ENCODE peak calls at places on chromosomes 6 and 20, in seven cellular contexts. One of them, this sample, is unnamed.

GRCh38 chr6:92408350-92408749 is 1011.0 kb downstream of the EPHA7 start:
- DNase-seq in neuronal stem cell: no peak
- DNase-seq in AG04450: no peak
- DNase-seq in CD8-positive, alpha-beta T cell: no peak
- DNase-seq in heart right ventricle: no peak
- DNase-seq in heart left ventricle: no peak
- DNase-seq in CD8-positive, alpha-beta memory T cell: no peak
- DNase-seq in this sample: no peak

GRCh38 chr6:110440026-110440425 is 24.7 kb upstream of the DDO start:
- DNase-seq in neuronal stem cell: no peak
- DNase-seq in AG04450: no peak
- DNase-seq in CD8-positive, alpha-beta T cell: no peak
- DNase-seq in heart right ventricle: no peak
- DNase-seq in heart left ventricle: no peak
- DNase-seq in CD8-positive, alpha-beta memory T cell: no peak
- DNase-seq in this sample: no peak

GRCh38 chr6:34564181-34564580 is 8.1 kb upstream of the SPDEF start:
- DNase-seq in neuronal stem cell: no peak
- DNase-seq in AG04450: no peak
- DNase-seq in CD8-positive, alpha-beta T cell: no peak
- DNase-seq in heart right ventricle: no peak
- DNase-seq in heart left ventricle: no peak
- DNase-seq in CD8-positive, alpha-beta memory T cell: no peak
- DNase-seq in this sample: no peak

GRCh38 chr6:10720229-10720959 is 2.5 kb upstream of the TMEM14C start:
- DNase-seq in neuronal stem cell: no peak
- DNase-seq in AG04450: no peak
- DNase-seq in CD8-positive, alpha-beta T cell: peak; percentile 48
- DNase-seq in heart right ventricle: peak; percentile 33
- DNase-seq in heart left ventricle: peak; percentile 86
- DNase-seq in CD8-positive, alpha-beta memory T cell: peak; percentile 74
- DNase-seq in this sample: peak; percentile 60

GRCh38 chr6:64289946-64290345 is 654.3 kb downstream of the PHF3 start:
- DNase-seq in neuronal stem cell: no peak
- DNase-seq in AG04450: no peak
- DNase-seq in CD8-positive, alpha-beta T cell: no peak
- DNase-seq in heart right ventricle: no peak
- DNase-seq in heart left ventricle: no peak
- DNase-seq in CD8-positive, alpha-beta memory T cell: no peak
- DNase-seq in this sample: no peak

GRCh38 chr6:80638222-80639055 is 532.0 kb downstream of the BCKDHB start:
- DNase-seq in neuronal stem cell: no peak
- DNase-seq in AG04450: peak; percentile 71
- DNase-seq in CD8-positive, alpha-beta T cell: no peak
- DNase-seq in heart right ventricle: peak; percentile 14
- DNase-seq in heart left ventricle: no peak
- DNase-seq in CD8-positive, alpha-beta memory T cell: no peak
- DNase-seq in this sample: peak; percentile 60

GRCh38 chr20:11047559-11047958 is 373.8 kb upstream of the JAG1 start:
- DNase-seq in neuronal stem cell: no peak
- DNase-seq in AG04450: no peak
- DNase-seq in CD8-positive, alpha-beta T cell: no peak
- DNase-seq in heart right ventricle: no peak
- DNase-seq in heart left ventricle: no peak
- DNase-seq in CD8-positive, alpha-beta memory T cell: no peak
- DNase-seq in this sample: no peak

GRCh38 chr6:28587011-28587745 is 61.5 kb downstream of the GPX5 start:
- DNase-seq in neuronal stem cell: no peak
- DNase-seq in AG04450: no peak
- DNase-seq in CD8-positive, alpha-beta T cell: peak; percentile 47
- DNase-seq in heart right ventricle: peak; percentile 19
- DNase-seq in heart left ventricle: peak; percentile 55
- DNase-seq in CD8-positive, alpha-beta memory T cell: peak; percentile 63
- DNase-seq in this sample: peak; percentile 80

GRCh38 chr6:39170860-39171259 is 55.9 kb upstream of the SAYSD1 start:
- DNase-seq in neuronal stem cell: no peak
- DNase-seq in AG04450: no peak
- DNase-seq in CD8-positive, alpha-beta T cell: no peak
- DNase-seq in heart right ventricle: no peak
- DNase-seq in heart left ventricle: no peak
- DNase-seq in CD8-positive, alpha-beta memory T cell: no peak
- DNase-seq in this sample: no peak

GRCh38 chr6:116847234-116847633 is 18.4 kb upstream of the GPRC6A start:
- DNase-seq in neuronal stem cell: no peak
- DNase-seq in AG04450: no peak
- DNase-seq in CD8-positive, alpha-beta T cell: no peak
- DNase-seq in heart right ventricle: no peak
- DNase-seq in heart left ventricle: no peak
- DNase-seq in CD8-positive, alpha-beta memory T cell: no peak
- DNase-seq in this sample: no peak

GRCh38 chr6:136669299-136669699 is 119.1 kb upstream of the MAP7 start:
- DNase-seq in neuronal stem cell: no peak
- DNase-seq in AG04450: peak; percentile 73
- DNase-seq in CD8-positive, alpha-beta T cell: no peak
- DNase-seq in heart right ventricle: no peak
- DNase-seq in heart left ventricle: no peak
- DNase-seq in CD8-positive, alpha-beta memory T cell: no peak
- DNase-seq in this sample: no peak

GRCh38 chr20:20303320-20303719 is 64.6 kb upstream of the INSM1 start:
- DNase-seq in neuronal stem cell: no peak
- DNase-seq in AG04450: no peak
- DNase-seq in CD8-positive, alpha-beta T cell: no peak
- DNase-seq in heart right ventricle: no peak
- DNase-seq in heart left ventricle: no peak
- DNase-seq in CD8-positive, alpha-beta memory T cell: no peak
- DNase-seq in this sample: no peak

GRCh38 chr6:31557443-31558317 is 10.3 kb downstream of the NFKBIL1 start:
- DNase-seq in neuronal stem cell: no peak
- DNase-seq in AG04450: no peak
- DNase-seq in CD8-positive, alpha-beta T cell: no peak
- DNase-seq in heart right ventricle: no peak
- DNase-seq in heart left ventricle: no peak
- DNase-seq in CD8-positive, alpha-beta memory T cell: no peak
- DNase-seq in this sample: no peak

GRCh38 chr20:37538003-37538402 is 10.3 kb upstream of the BLCAP start:
- DNase-seq in neuronal stem cell: no peak
- DNase-seq in AG04450: no peak
- DNase-seq in CD8-positive, alpha-beta T cell: no peak
- DNase-seq in heart right ventricle: no peak
- DNase-seq in heart left ventricle: no peak
- DNase-seq in CD8-positive, alpha-beta memory T cell: no peak
- DNase-seq in this sample: no peak

GRCh38 chr20:58308680-58309527 is 611 bp upstream of the RAB22A start:
- DNase-seq in neuronal stem cell: peak; percentile 69
- DNase-seq in AG04450: peak; percentile 11
- DNase-seq in CD8-positive, alpha-beta T cell: peak; percentile 7
- DNase-seq in heart right ventricle: peak; percentile 55
- DNase-seq in heart left ventricle: peak; percentile 90
- DNase-seq in CD8-positive, alpha-beta memory T cell: peak; percentile 76
- DNase-seq in this sample: peak; percentile 63

DNA sequence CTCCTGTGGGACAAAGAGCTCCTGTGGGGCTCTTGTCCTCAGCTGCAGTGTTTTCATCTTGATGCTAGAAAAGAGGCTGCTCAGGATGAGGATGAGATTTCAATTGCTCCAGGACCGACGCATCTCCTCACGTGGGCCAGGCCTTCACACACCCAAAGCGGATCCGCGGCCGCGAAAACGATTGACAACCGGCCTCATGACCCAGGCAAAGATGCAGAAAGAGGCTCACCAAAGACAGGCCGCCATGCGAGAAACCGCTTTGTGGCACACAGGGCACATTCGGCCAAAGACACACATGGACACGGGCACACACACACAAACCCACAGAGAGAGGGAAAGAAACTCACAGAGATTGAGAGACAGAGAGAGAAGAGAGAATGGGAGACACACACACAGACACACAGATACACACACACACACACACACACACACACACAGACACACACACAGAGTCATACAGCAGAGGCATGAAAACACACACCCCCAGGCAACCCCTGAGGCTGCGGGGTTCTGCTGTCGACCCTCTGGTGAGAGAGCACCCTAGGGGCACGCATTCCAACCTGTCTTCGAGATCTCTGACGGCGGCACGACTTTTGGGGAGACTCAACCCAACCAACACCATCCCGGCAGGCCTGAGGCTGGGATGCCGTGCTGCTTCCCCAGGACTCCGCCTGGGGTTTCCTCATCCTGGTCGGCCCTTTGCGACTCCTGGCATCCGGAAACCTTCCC is 168.5 kb upstream of the ZNF337 start:
- DNase-seq in neuronal stem cell: no peak
- DNase-seq in AG04450: no peak
- DNase-seq in CD8-positive, alpha-beta T cell: no peak
- DNase-seq in heart right ventricle: no peak
- DNase-seq in heart left ventricle: peak; percentile 55
- DNase-seq in CD8-positive, alpha-beta memory T cell: no peak
- DNase-seq in this sample: no peak
- H3K4me3 ChIP-seq in neuronal stem cell: no peak overlapping the region
- H3K4me3 ChIP-seq in AG04450: peak overlapping the region; percentile 22
- H3K4me3 ChIP-seq in CD8-positive, alpha-beta T cell: no peak overlapping the region
- H3K4me3 ChIP-seq in heart right ventricle: peak overlapping the region; percentile 43
- H3K4me3 ChIP-seq in heart left ventricle: peak overlapping the region; percentile 61
- H3K4me3 ChIP-seq in CD8-positive, alpha-beta memory T cell: peak overlapping the region; percentile 34
- H3K4me3 ChIP-seq in this sample: no peak overlapping the region

GRCh38 chr6:27275025-27275956 is 27.8 kb downstream of the PRSS16 start:
- DNase-seq in neuronal stem cell: no peak
- DNase-seq in AG04450: no peak
- DNase-seq in CD8-positive, alpha-beta T cell: no peak
- DNase-seq in heart right ventricle: no peak
- DNase-seq in heart left ventricle: no peak
- DNase-seq in CD8-positive, alpha-beta memory T cell: no peak
- DNase-seq in this sample: no peak
- H3K4me3 ChIP-seq in neuronal stem cell: no peak overlapping the region
- H3K4me3 ChIP-seq in AG04450: no peak overlapping the region
- H3K4me3 ChIP-seq in CD8-positive, alpha-beta T cell: no peak overlapping the region
- H3K4me3 ChIP-seq in heart right ventricle: no peak overlapping the region
- H3K4me3 ChIP-seq in heart left ventricle: no peak overlapping the region
- H3K4me3 ChIP-seq in CD8-positive, alpha-beta memory T cell: no peak overlapping the region
- H3K4me3 ChIP-seq in this sample: no peak overlapping the region

GRCh38 chr6:72640622-72640930 is 18.7 kb downstream of the KCNQ5 start:
- DNase-seq in neuronal stem cell: no peak
- DNase-seq in AG04450: no peak
- DNase-seq in CD8-positive, alpha-beta T cell: no peak
- DNase-seq in heart right ventricle: no peak
- DNase-seq in heart left ventricle: no peak
- DNase-seq in CD8-positive, alpha-beta memory T cell: no peak
- DNase-seq in this sample: no peak

GRCh38 chr6:72643214-72643613 is 21.4 kb downstream of the KCNQ5 start:
- DNase-seq in neuronal stem cell: no peak
- DNase-seq in AG04450: no peak
- DNase-seq in CD8-positive, alpha-beta T cell: no peak
- DNase-seq in heart right ventricle: no peak
- DNase-seq in heart left ventricle: no peak
- DNase-seq in CD8-positive, alpha-beta memory T cell: no peak
- DNase-seq in this sample: no peak

GRCh38 chr6:72642435-72642834 is 20.6 kb downstream of the KCNQ5 start:
- DNase-seq in neuronal stem cell: no peak
- DNase-seq in AG04450: no peak
- DNase-seq in CD8-positive, alpha-beta T cell: no peak
- DNase-seq in heart right ventricle: no peak
- DNase-seq in heart left ventricle: no peak
- DNase-seq in CD8-positive, alpha-beta memory T cell: no peak
- DNase-seq in this sample: no peak

GRCh38 chr6:72636786-72637185 is 14.9 kb downstream of the KCNQ5 start:
- DNase-seq in neuronal stem cell: no peak
- DNase-seq in AG04450: no peak
- DNase-seq in CD8-positive, alpha-beta T cell: no peak
- DNase-seq in heart right ventricle: no peak
- DNase-seq in heart left ventricle: no peak
- DNase-seq in CD8-positive, alpha-beta memory T cell: no peak
- DNase-seq in this sample: no peak

GRCh38 chr6:72639920-72640621 is 18.2 kb downstream of the KCNQ5 start:
- DNase-seq in neuronal stem cell: no peak
- DNase-seq in AG04450: no peak
- DNase-seq in CD8-positive, alpha-beta T cell: no peak
- DNase-seq in heart right ventricle: no peak
- DNase-seq in heart left ventricle: no peak
- DNase-seq in CD8-positive, alpha-beta memory T cell: no peak
- DNase-seq in this sample: no peak
- H3K4me3 ChIP-seq in neuronal stem cell: no peak overlapping the region
- H3K4me3 ChIP-seq in AG04450: no peak overlapping the region
- H3K4me3 ChIP-seq in CD8-positive, alpha-beta T cell: no peak overlapping the region
- H3K4me3 ChIP-seq in heart right ventricle: no peak overlapping the region
- H3K4me3 ChIP-seq in heart left ventricle: no peak overlapping the region
- H3K4me3 ChIP-seq in CD8-positive, alpha-beta memory T cell: no peak overlapping the region
- H3K4me3 ChIP-seq in this sample: no peak overlapping the region

GRCh38 chr6:37388578-37388977 is 34.8 kb downstream of the RNF8 start:
- DNase-seq in neuronal stem cell: no peak
- DNase-seq in AG04450: no peak
- DNase-seq in CD8-positive, alpha-beta T cell: no peak
- DNase-seq in heart right ventricle: no peak
- DNase-seq in heart left ventricle: no peak
- DNase-seq in CD8-positive, alpha-beta memory T cell: no peak
- DNase-seq in this sample: no peak
- H3K4me3 ChIP-seq in neuronal stem cell: no peak overlapping the region
- H3K4me3 ChIP-seq in AG04450: no peak overlapping the region
- H3K4me3 ChIP-seq in CD8-positive, alpha-beta T cell: no peak overlapping the region
- H3K4me3 ChIP-seq in heart right ventricle: no peak overlapping the region
- H3K4me3 ChIP-seq in heart left ventricle: no peak overlapping the region
- H3K4me3 ChIP-seq in CD8-positive, alpha-beta memory T cell: no peak overlapping the region
- H3K4me3 ChIP-seq in this sample: no peak overlapping the region

This sample was measured in lung.